ENCODE peak calls at places on chromosomes 12 and 14, in seven cellular contexts. N is K562, M is uterus, S is prostate gland, O is ovary, G is NB4, P is lower leg skin. U is an unnamed sample.

GRCh38 chr12:52029686-52030085 is 21.6 kb upstream of the NR4A1 start:
- DNase-seq in N (no peak), M (no peak), S (no peak), O (no peak), G (peak), P (no peak), U (peak)

GRCh38 chr14:90664911-90665695 is 151.1 kb downstream of the TTC7B start:
- DNase-seq in N (no peak), M (no peak), S (no peak), O (no peak), G (no peak), P (no peak), U (no peak)

GRCh38 chr12:4211372-4211771 is 62.2 kb upstream of the CCND2 start:
- DNase-seq in N (no peak), M (no peak), S (no peak), O (no peak), G (no peak), P (no peak), U (no peak)

GRCh38 chr12:104722541-104723534 is 235.3 kb downstream of the SLC41A2 start:
- DNase-seq in N (no peak), M (no peak), S (no peak), O (no peak), G (no peak), P (no peak), U (no peak)

GRCh38 chr12:109098142-109098652 is 800 bp downstream of the UNG start:
- DNase-seq in N (no peak), M (no peak), S (no peak), O (peak), G (no peak), P (peak), U (peak)

GRCh38 chr12:92398565-92399309 is 253.1 kb upstream of the BTG1 start:
- DNase-seq in N (no peak), M (no peak), S (no peak), O (no peak), G (no peak), P (no peak), U (peak)

GRCh38 chr14:99755629-99756603 is 37.3 kb upstream of the EML1 start:
- DNase-seq in N (no peak), M (peak), S (no peak), O (peak), G (no peak), P (peak), U (no peak)

GRCh38 chr12:6266431-6267006 is 44.0 kb upstream of the PLEKHG6 start:
- DNase-seq in N (no peak), M (no peak), S (no peak), O (no peak), G (no peak), P (no peak), U (no peak)

GRCh38 chr12:31536672-31537071 is 54.3 kb downstream of the DENND5B start:
- DNase-seq in N (no peak), M (no peak), S (no peak), O (no peak), G (no peak), P (no peak), U (no peak)

GRCh38 chr14:79044894-79045624 is 874.9 kb downstream of the NRXN3 start:
- DNase-seq in N (no peak), M (peak), S (peak), O (no peak), G (no peak), P (peak), U (no peak)

GRCh38 chr12:47218191-47218654 is 138.5 kb upstream of the AMIGO2 start:
- DNase-seq in N (no peak), M (no peak), S (no peak), O (no peak), G (peak), P (no peak), U (no peak)

GRCh38 chr14:64943981-64944520 is 1.5 kb upstream of the GPX2 start:
- DNase-seq in N (no peak), M (no peak), S (no peak), O (no peak), G (no peak), P (peak), U (no peak)

GRCh38 chr12:121285856-121286255 is 10.7 kb downstream of the CAMKK2 start:
- DNase-seq in N (no peak), M (no peak), S (no peak), O (peak), G (no peak), P (no peak), U (no peak)

GRCh38 chr12:124410354-124411175 is 115.7 kb downstream of the RFLNA start:
- DNase-seq in N (peak), M (no peak), S (no peak), O (no peak), G (no peak), P (no peak), U (no peak)

GRCh38 chr14:101927859-101928258 is 36.5 kb upstream of the DYNC1H1 start:
- DNase-seq in N (peak), M (peak), S (no peak), O (peak), G (peak), P (peak), U (peak)

GRCh38 chr12:40581889-40582288 is 110.3 kb upstream of the CNTN1 start:
- DNase-seq in N (no peak), M (no peak), S (no peak), O (no peak), G (no peak), P (no peak), U (no peak)

GRCh38 chr14:92655372-92655771 is 93.1 kb downstream of the LGMN start:
- DNase-seq in N (no peak), M (no peak), S (no peak), O (no peak), G (no peak), P (no peak), U (no peak)

GRCh38 chr12:99824900-99825562 is 159.7 kb downstream of the ANKS1B start:
- DNase-seq in N (no peak), M (no peak), S (peak), O (no peak), G (no peak), P (no peak), U (no peak)

GRCh38 chr14:73238262-73238852 is 1.1 kb downstream of the PAPLN start:
- DNase-seq in N (no peak), M (no peak), S (peak), O (peak), G (peak), P (no peak), U (no peak)

GRCh38 chr12:123859035-123859434 is 96.9 kb downstream of the DNAH10 start:
- DNase-seq in N (no peak), M (no peak), S (no peak), O (no peak), G (no peak), P (no peak), U (no peak)

GRCh38 chr14:38404100-38404541 is 148.2 kb upstream of the CLEC14A start:
- DNase-seq in N (no peak), M (no peak), S (no peak), O (no peak), G (no peak), P (no peak), U (no peak)

GRCh38 chr12:19739195-19739776 is 300.0 kb downstream of the AEBP2 start:
- DNase-seq in N (peak), M (peak), S (peak), O (no peak), G (peak), P (peak), U (peak)

GRCh38 chr12:8852119-8852518 is 29.7 kb downstream of the A2ML1 start:
- DNase-seq in N (no peak), M (no peak), S (no peak), O (no peak), G (peak), P (no peak), U (no peak)

GRCh38 chr12:51430196-51430895 is 5.7 kb downstream of the SLC4A8 start:
- DNase-seq in N (no peak), M (no peak), S (no peak), O (no peak), G (no peak), P (no peak), U (no peak)

GRCh38 chr12:51818567-51819300 is 29.8 kb downstream of the FIGNL2 start:
- DNase-seq in N (no peak), M (peak), S (no peak), O (no peak), G (no peak), P (no peak), U (no peak)

GRCh38 chr12:92078167-92079053 is 67.2 kb downstream of the BTG1 start:
- DNase-seq in N (peak), M (peak), S (no peak), O (no peak), G (peak), P (peak), U (peak)

GRCh38 chr14:77882631-77883030 is 82.7 kb downstream of the ADCK1 start:
- DNase-seq in N (no peak), M (no peak), S (no peak), O (no peak), G (peak), P (peak), U (no peak)

GRCh38 chr12:38847247-38847646 is 58.1 kb downstream of the CPNE8 start:
- DNase-seq in N (no peak), M (no peak), S (no peak), O (no peak), G (no peak), P (no peak), U (no peak)

GRCh38 chr14:67680121-67680602 is 5.7 kb upstream of the VTI1B start:
- DNase-seq in N (peak), M (no peak), S (no peak), O (no peak), G (peak), P (no peak), U (peak)

GRCh38 chr12:110344657-110345056 is 58.9 kb downstream of the ANAPC7 start:
- DNase-seq in N (no peak), M (no peak), S (no peak), O (no peak), G (no peak), P (no peak), U (no peak)

GRCh38 chr14:24965934-24966593 is 83.9 kb downstream of the STXBP6 start:
- DNase-seq in N (no peak), M (peak), S (peak), O (no peak), G (no peak), P (peak), U (peak)

GRCh38 chr12:123364532-123365140 is at the start of gene SBNO1:
- DNase-seq in N (peak), M (peak), S (peak), O (peak), G (peak), P (peak), U (peak)

GRCh38 chr12:119338593-119339363 is 4.2 kb downstream of the CCDC60 start:
- DNase-seq in N (no peak), M (no peak), S (no peak), O (no peak), G (no peak), P (no peak), U (no peak)

GRCh38 chr14:45810152-45810872 is 557.3 kb upstream of the MIS18BP1 start:
- DNase-seq in N (no peak), M (no peak), S (peak), O (no peak), G (peak), P (no peak), U (no peak)

GRCh38 chr14:101501341-101501740 is 60.0 kb upstream of the DIO3 start:
- DNase-seq in N (no peak), M (no peak), S (no peak), O (peak), G (no peak), P (no peak), U (no peak)

GRCh38 chr12:4196805-4197420 is 76.6 kb upstream of the CCND2 start:
- DNase-seq in N (no peak), M (no peak), S (no peak), O (no peak), G (no peak), P (no peak), U (no peak)

GRCh38 chr14:64673329-64673728 is 30.9 kb upstream of the PLEKHG3 start:
- DNase-seq in N (no peak), M (no peak), S (no peak), O (no peak), G (peak), P (no peak), U (no peak)

GRCh38 chr14:36973806-36974442 is 198.5 kb downstream of the SLC25A21 start:
- DNase-seq in N (no peak), M (no peak), S (no peak), O (no peak), G (no peak), P (no peak), U (no peak)

DNA sequence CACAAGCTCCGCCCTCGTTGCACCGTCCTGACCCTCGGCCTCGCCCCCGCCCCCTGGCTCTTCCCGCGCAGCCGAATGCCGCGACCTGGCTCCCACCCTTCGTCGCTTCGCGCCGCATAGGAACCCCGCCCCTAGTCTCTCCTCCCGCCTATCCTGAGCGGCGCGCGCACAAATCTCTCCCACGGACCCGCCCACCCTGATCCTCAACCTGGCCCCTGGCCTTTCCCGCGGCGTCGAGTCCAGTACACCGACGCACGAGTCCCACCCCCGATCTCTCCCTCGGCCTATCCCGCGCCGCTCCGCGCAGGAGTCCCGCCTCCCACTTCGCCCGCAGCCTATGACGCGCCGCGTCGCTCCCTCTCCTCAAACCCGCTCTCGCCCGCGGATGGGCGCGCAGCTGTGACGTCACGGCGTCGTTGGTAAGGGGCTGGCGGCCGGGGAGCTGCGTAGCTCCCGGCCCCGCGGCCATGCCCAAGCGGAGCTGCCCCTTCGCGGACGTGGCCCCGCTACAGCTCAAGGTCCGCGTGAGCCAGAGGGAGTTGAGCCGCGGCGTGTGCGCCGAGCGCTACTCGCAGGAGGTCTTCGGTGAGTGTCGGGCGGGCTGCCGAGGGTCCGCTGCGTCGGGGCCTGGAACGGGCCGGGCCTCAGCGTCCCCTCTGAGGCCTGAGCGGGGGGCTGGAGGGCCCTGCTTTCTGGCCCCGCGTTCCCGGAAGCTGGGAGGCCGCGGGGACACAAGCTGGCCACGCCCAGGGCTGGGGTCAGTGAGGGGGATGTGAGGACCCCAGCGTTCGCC is at the start of gene SIVA1:
- DNase-seq in N (peak), M (peak), S (peak), O (peak), G (peak), P (peak), U (peak)
- TF ChIP-seq POLR2A in N (peak), M (peak), S (peak), O (peak), G (peak), P (peak), U (peak)

GRCh38 chr14:23569443-23570151 is 2.0 kb upstream of the AP1G2 start:
- DNase-seq in N (peak), M (peak), S (no peak), O (no peak), G (no peak), P (no peak), U (peak)
- TF ChIP-seq POLR2A in N (no peak), M (no peak), S (peak), O (no peak), G (no peak), P (no peak), U (no peak)

GRCh38 chr14:89417111-89417468 is at the start of gene FOXN3:
- DNase-seq in N (peak), M (peak), S (peak), O (peak), G (peak), P (peak), U (peak)
- TF ChIP-seq POLR2A in N (no peak), M (peak), S (peak), O (peak), G (no peak), P (no peak), U (no peak)

GRCh38 chr14:74982661-74983060 is 20.1 kb upstream of the EIF2B2 start:
- DNase-seq in N (no peak), M (no peak), S (no peak), O (no peak), G (no peak), P (no peak), U (no peak)

GRCh38 chr14:74984241-74985027 is 18.3 kb upstream of the EIF2B2 start:
- DNase-seq in N (no peak), M (no peak), S (no peak), O (no peak), G (peak), P (no peak), U (no peak)

GRCh38 chr14:74985028-74985310 is 17.8 kb upstream of the EIF2B2 start:
- DNase-seq in N (peak), M (no peak), S (no peak), O (no peak), G (no peak), P (no peak), U (no peak)

GRCh38 chr14:74981833-74982232 is 20.9 kb upstream of the EIF2B2 start:
- DNase-seq in N (no peak), M (no peak), S (no peak), O (no peak), G (no peak), P (no peak), U (no peak)

DNA sequence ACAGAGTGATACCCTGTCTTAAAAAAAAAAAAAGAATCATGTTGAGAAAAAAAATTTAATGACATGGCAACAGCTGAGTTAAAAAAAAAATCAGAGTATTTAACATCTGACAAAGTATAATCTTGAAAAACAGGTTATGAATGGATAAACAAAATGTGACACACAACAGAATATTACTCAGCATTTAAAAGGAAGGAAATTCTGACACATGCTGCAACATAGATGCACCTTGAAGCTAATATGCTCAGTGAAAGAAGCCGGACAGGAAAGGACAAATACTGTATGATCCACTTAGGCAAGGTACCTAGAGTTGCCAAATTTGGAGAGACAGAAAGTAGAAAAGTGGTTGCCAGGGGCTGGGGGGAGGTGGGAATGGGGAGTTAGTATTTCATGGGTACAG is 19.4 kb upstream of the EIF2B2 start:
- DNase-seq in N (no peak), M (no peak), S (no peak), O (no peak), G (no peak), P (no peak), U (no peak)
- TF ChIP-seq POLR2A in N (no peak), M (no peak), S (no peak), O (no peak), G (no peak), P (no peak), U (no peak)

GRCh38 chr12:27873010-27873409 is 93.0 kb upstream of the MANSC4 start:
- DNase-seq in N (no peak), M (no peak), S (no peak), O (no peak), G (no peak), P (no peak), U (no peak)
- TF ChIP-seq POLR2A in N (no peak), M (no peak), S (no peak), O (no peak), G (no peak), P (no peak), U (no peak)

GRCh38 chr12:28328967-28329366 is 138.7 kb downstream of the CCDC91 start:
- DNase-seq in N (no peak), M (no peak), S (no peak), O (no peak), G (no peak), P (no peak), U (no peak)
- TF ChIP-seq POLR2A in N (no peak), M (no peak), S (no peak), O (no peak), G (no peak), P (no peak), U (no peak)

GRCh38 chr12:93571854-93572711 is at the start of gene SOCS2:
- DNase-seq in N (peak), M (peak), S (peak), O (peak), G (no peak), P (peak), U (peak)
- TF ChIP-seq POLR2A in N (peak), M (peak), S (peak), O (no peak), G (no peak), P (no peak), U (no peak)